ENCODE peak calls at places on chromosomes 7 and 10, in four cellular contexts. T is T1000, J is LoVo, X is NCI-H1092. I is an unnamed sample.

GRCh38 chr7:106327538-106328481 is 43.0 kb upstream of the NAMPT start:
- DNase-seq in T (no peak), J (no peak), X (no peak), I (no peak)

GRCh38 chr10:23150610-23151009 is 41.5 kb upstream of the PTF1A start:
- DNase-seq in T (no peak), J (no peak), X (no peak), I (no peak)

GRCh38 chr7:26381476-26382175 is 90.0 kb downstream of the SNX10 start:
- DNase-seq in T (no peak), J (no peak), X (no peak), I (no peak)

GRCh38 chr7:44461387-44461786 is 29.1 kb downstream of the NUDCD3 start:
- DNase-seq in T (no peak), J (no peak), X (no peak), I (no peak)

GRCh38 chr7:158633055-158633956 is 45.7 kb upstream of the PTPRN2 start:
- DNase-seq in T (no peak), J (no peak), X (no peak), I (no peak)

GRCh38 chr10:100518761-100519241 is 860 bp downstream of the SEC31B start:
- DNase-seq in T (no peak), J (peak), X (no peak), I (peak)

GRCh38 chr10:3486346-3487065 is 298.5 kb downstream of the KLF6 start:
- DNase-seq in T (peak), J (peak), X (peak), I (peak)

GRCh38 chr10:61961278-61961677 is 59.8 kb downstream of the ARID5B start:
- DNase-seq in T (no peak), J (no peak), X (no peak), I (no peak)

GRCh38 chr7:156113733-156114132 is 301.5 kb upstream of the SHH start:
- DNase-seq in T (no peak), J (no peak), X (no peak), I (no peak)

GRCh38 chr10:95133016-95133752 is 60.9 kb upstream of the ACSM6 start:
- DNase-seq in T (peak), J (peak), X (peak), I (peak)

GRCh38 chr10:77973276-77973675 is 46.7 kb upstream of the DLG5 start:
- DNase-seq in T (no peak), J (no peak), X (no peak), I (no peak)

GRCh38 chr7:112089551-112089950 is 116.6 kb downstream of the DOCK4 start:
- DNase-seq in T (no peak), J (no peak), X (no peak), I (no peak)

GRCh38 chr10:133285217-133285616 is 8.5 kb upstream of the ADAM8 start:
- DNase-seq in T (no peak), J (no peak), X (no peak), I (no peak)

GRCh38 chr10:46231087-46231486 is 55.7 kb upstream of the ANTXRL start:
- DNase-seq in T (no peak), J (no peak), X (no peak), I (peak)

GRCh38 chr7:151851160-151851751 is 25.7 kb downstream of the PRKAG2 start:
- DNase-seq in T (no peak), J (no peak), X (no peak), I (peak)

GRCh38 chr10:28768227-28768626 is 90.9 kb downstream of the BAMBI start:
- DNase-seq in T (no peak), J (no peak), X (peak), I (no peak)

GRCh38 chr10:34205452-34205851 is 609.6 kb downstream of the PARD3 start:
- DNase-seq in T (no peak), J (no peak), X (no peak), I (no peak)

GRCh38 chr10:132294561-132295320 is 13.0 kb downstream of the STK32C start:
- DNase-seq in T (no peak), J (no peak), X (peak), I (no peak)

GRCh38 chr7:5607958-5608656 is 173.4 kb downstream of the RNF216 start:
- DNase-seq in T (no peak), J (no peak), X (no peak), I (no peak)

GRCh38 chr10:110413049-110413783 is 84.5 kb upstream of the DUSP5 start:
- DNase-seq in T (no peak), J (no peak), X (no peak), I (no peak)

GRCh38 chr7:75734586-75735047 is 4.1 kb downstream of the HIP1 start:
- DNase-seq in T (no peak), J (no peak), X (no peak), I (no peak)

GRCh38 chr10:109676703-109677102 is 246.6 kb downstream of the XPNPEP1 start:
- DNase-seq in T (no peak), J (peak), X (no peak), I (no peak)

GRCh38 chr10:70931168-70931805 is 42.9 kb upstream of the PCBD1 start:
- DNase-seq in T (no peak), J (no peak), X (no peak), I (peak)

GRCh38 chr7:74625446-74625845 is 32.1 kb upstream of the GTF2I start:
- DNase-seq in T (no peak), J (no peak), X (no peak), I (no peak)

GRCh38 chr10:48343871-48344598 is 37.6 kb downstream of the MAPK8 start:
- DNase-seq in T (no peak), J (no peak), X (no peak), I (no peak)

GRCh38 chr10:15168296-15168780 is at the start of gene NMT2:
- DNase-seq in T (peak), J (peak), X (peak), I (peak)

GRCh38 chr10:51421853-51422252 is 277.5 kb downstream of the CSTF2T start:
- DNase-seq in T (no peak), J (no peak), X (no peak), I (no peak)

GRCh38 chr7:116665447-116665996 is 6.5 kb upstream of the MET start:
- DNase-seq in T (no peak), J (no peak), X (no peak), I (no peak)

GRCh38 chr7:50658696-50659095 is 93.5 kb upstream of the DDC start:
- DNase-seq in T (no peak), J (no peak), X (no peak), I (no peak)

GRCh38 chr10:63478564-63478963 is 12.8 kb upstream of the JMJD1C start:
- DNase-seq in T (no peak), J (no peak), X (no peak), I (no peak)

GRCh38 chr7:27905951-27906350 is 166.0 kb downstream of the TAX1BP1 start:
- DNase-seq in T (no peak), J (no peak), X (no peak), I (no peak)

GRCh38 chr7:115995701-115996100 is 34.9 kb downstream of the TFEC start:
- DNase-seq in T (no peak), J (no peak), X (no peak), I (no peak)

I was measured in PC-9.